ENCODE peak calls at places on chromosome 19, in four cellular contexts. I is K562, G is GM12878, J is HepG2. O is an unnamed sample.
A peak's percentile ranks its signal among the peaks of the same experiment; 100 is the strongest.

GRCh38 chr19:10112037-10112751 is 701 bp downstream of the P2RY11 start:
- DNase-seq in I (no peak), G (no peak), J (no peak), O (peak; percentile 50)

GRCh38 chr19:39846678-39847486 is 703 bp upstream of the FBL start:
- DNase-seq in I (peak; percentile 73), G (no peak), J (no peak), O (no peak)

GRCh38 chr19:38666662-38667448 is 19.4 kb downstream of the ACTN4 start:
- DNase-seq in I (no peak), G (no peak), J (no peak), O (peak; percentile 87)

GRCh38 chr19:17049711-17050280 is 23.2 kb upstream of the CPAMD8 start:
- DNase-seq in I (no peak), G (no peak), J (no peak), O (peak; percentile 16)

GRCh38 chr19:49637865-49638350 is 2.0 kb downstream of the RRAS start:
- DNase-seq in I (peak; percentile 51), G (no peak), J (no peak), O (peak; percentile 87)

GRCh38 chr19:40542197-40542859 is 34.3 kb upstream of the SHKBP1 start:
- DNase-seq in I (no peak), G (no peak), J (no peak), O (no peak)

GRCh38 chr19:30273184-30273583 is 99.0 kb upstream of the ZNF536 start:
- DNase-seq in I (no peak), G (no peak), J (no peak), O (no peak)

GRCh38 chr19:51799998-51800848 is 5.3 kb downstream of the FPR3 start:
- DNase-seq in I (peak; percentile 76), G (no peak), J (peak; percentile 12), O (no peak)

DNA sequence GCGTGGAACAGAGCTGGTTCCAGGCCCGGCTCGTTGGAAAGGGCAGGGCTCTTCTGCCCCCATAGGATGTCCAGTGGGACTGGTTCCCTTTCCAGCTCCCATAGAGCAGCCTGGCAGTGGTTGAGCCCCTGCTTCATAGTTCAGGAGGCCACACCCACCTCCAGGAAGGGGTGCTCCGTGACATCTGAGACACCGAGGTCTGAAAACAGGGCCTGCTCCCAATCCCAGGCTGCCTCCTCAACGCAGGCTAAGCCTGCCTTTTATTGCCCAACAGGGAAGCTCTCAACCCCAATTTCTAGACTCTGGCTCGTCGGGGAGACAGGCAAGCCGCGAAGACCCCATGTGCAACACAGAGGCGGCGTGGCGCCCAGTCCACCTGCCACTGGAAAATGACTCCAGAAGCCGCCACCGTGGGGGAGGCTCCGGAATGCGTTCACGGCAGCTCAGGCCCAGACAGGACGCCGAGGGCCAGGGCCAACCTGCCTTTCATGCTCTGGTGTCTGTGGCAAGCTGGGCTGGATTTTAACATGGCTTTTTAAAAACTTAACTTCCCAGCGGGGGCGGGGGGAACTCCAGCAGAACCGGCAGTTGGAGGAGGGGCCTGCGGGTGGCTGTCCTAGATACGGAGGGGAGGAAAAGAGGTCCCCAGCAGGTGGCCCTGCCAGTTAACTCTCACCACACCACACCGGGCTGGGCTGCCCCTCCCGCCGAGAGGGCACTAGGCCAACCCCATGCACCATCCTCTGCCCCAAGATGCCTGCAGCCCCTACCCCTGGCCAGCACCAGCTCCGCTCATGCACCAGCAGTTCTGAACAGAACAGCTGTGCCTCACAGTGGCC is 17.9 kb upstream of the TINCR start:
- DNase-seq in I (peak; percentile 84), G (no peak), J (no peak), O (no peak)
- TF ChIP-seq CHD4 in I (no peak), G (no peak), J (no peak), O (no peak)

GRCh38 chr19:55452381-55453325 is 8.8 kb downstream of the ISOC2 start:
- DNase-seq in I (peak; percentile 99), G (no peak), J (peak; percentile 44), O (peak; percentile 80)

GRCh38 chr19:55455576-55456235 is 5.7 kb downstream of the ISOC2 start:
- DNase-seq in I (no peak), G (no peak), J (no peak), O (no peak)

GRCh38 chr19:55453861-55454260 is 7.6 kb downstream of the ISOC2 start:
- DNase-seq in I (no peak), G (no peak), J (no peak), O (no peak)

GRCh38 chr19:55456347-55456746 is 5.1 kb downstream of the ISOC2 start:
- DNase-seq in I (no peak), G (no peak), J (no peak), O (no peak)

GRCh38 chr19:55454787-55455243 is 6.6 kb downstream of the ISOC2 start:
- DNase-seq in I (peak; percentile 59), G (no peak), J (peak; percentile 34), O (peak; percentile 78)
- TF ChIP-seq CHD4 in I (no peak), G (no peak), J (no peak), O (no peak)

GRCh38 chr19:5455367-5456129 is at the start of gene ZNRF4:
- DNase-seq in I (no peak), G (no peak), J (no peak), O (no peak)

GRCh38 chr19:5457709-5458108 is 2.5 kb downstream of the ZNRF4 start:
- DNase-seq in I (no peak), G (no peak), J (no peak), O (no peak)

GRCh38 chr19:5456836-5457200 is 1.6 kb downstream of the ZNRF4 start:
- DNase-seq in I (no peak), G (no peak), J (no peak), O (no peak)

GRCh38 chr19:5454743-5455142 is 474 bp upstream of the ZNRF4 start:
- DNase-seq in I (no peak), G (no peak), J (no peak), O (no peak)

DNA sequence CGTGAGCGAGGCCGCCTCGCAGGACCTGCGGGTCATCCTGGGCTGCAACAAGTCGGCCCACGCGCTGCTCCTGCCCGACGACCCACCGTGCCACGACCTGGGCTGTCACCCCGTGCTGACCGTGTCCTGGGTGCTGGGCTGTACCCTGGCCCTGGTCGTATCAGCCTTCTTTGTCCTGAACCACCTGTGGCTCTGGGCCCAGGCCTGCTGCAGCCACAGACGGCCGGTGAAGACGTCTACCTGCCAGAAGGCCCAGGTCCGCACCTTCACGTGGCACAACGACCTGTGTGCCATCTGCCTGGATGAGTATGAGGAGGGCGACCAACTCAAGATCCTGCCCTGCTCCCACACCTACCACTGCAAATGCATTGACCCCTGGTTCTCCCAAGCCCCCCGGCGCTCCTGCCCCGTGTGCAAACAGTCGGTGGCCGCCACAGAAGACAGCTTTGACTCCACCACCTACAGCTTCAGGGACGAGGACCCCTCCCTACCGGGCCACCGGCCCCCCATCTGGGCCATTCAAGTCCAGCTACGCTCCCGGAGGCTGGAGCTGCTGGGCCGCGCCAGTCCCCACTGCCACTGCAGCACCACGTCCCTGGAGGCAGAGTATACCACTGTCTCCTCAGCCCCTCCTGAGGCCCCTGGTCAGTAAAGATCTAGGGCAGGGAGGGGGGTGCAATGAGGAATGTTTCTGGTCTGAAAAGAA is 1.1 kb downstream of the ZNRF4 start:
- DNase-seq in I (no peak), G (no peak), J (no peak), O (no peak)
- TF ChIP-seq CHD4 in I (no peak), G (no peak), J (no peak), O (no peak)

GRCh38 chr19:2494084-2494446 is 18.1 kb downstream of the GADD45B start:
- DNase-seq in I (no peak), G (no peak), J (no peak), O (peak; percentile 55)
- TF ChIP-seq CHD4 in I (no peak), G (no peak), J (no peak), O (no peak)

GRCh38 chr19:15393963-15394362 is 14.4 kb upstream of the AKAP8 start:
- DNase-seq in I (no peak), G (no peak), J (no peak), O (no peak)
- TF ChIP-seq CHD4 in I (no peak), G (no peak), J (no peak), O (no peak)

GRCh38 chr19:4051175-4052101 is 15.3 kb downstream of the ZBTB7A start:
- DNase-seq in I (no peak), G (no peak), J (peak; percentile 44), O (peak; percentile 39)
- TF ChIP-seq CHD4 in I (no peak), G (no peak), J (no peak), O (no peak)

GRCh38 chr19:15031675-15032074 is 17.6 kb upstream of the CASP14 start:
- DNase-seq in I (no peak), G (no peak), J (no peak), O (no peak)
- TF ChIP-seq CHD4 in I (no peak), G (no peak), J (no peak), O (no peak)

GRCh38 chr19:46913198-46913851 is 52.5 kb downstream of the ARHGAP35 start:
- DNase-seq in I (no peak), G (no peak), J (no peak), O (no peak)

GRCh38 chr19:46916971-46917370 is 56.2 kb downstream of the ARHGAP35 start:
- DNase-seq in I (no peak), G (peak; percentile 24), J (no peak), O (no peak)

GRCh38 chr19:46915386-46915785 is 54.6 kb downstream of the ARHGAP35 start:
- DNase-seq in I (no peak), G (no peak), J (peak; percentile 53), O (no peak)

GRCh38 chr19:46911456-46911855 is 50.7 kb downstream of the ARHGAP35 start:
- DNase-seq in I (no peak), G (no peak), J (no peak), O (no peak)

GRCh38 chr19:46913852-46914430 is 53.1 kb downstream of the ARHGAP35 start:
- DNase-seq in I (peak; percentile 57), G (peak; percentile 16), J (no peak), O (peak; percentile 50)
- TF ChIP-seq CHD4 in I (no peak), G (no peak), J (no peak), O (no peak)